ENCODE peak calls at places on chromosomes 16 and 17, in nine cellular contexts. N is PC-9; W is IMR-90; S is fibroblast of the aortic adventitia; L is gastrocnemius medialis; Q is epithelial cell of esophagus; J is neuronal stem cell; H is naive thymus-derived CD4-positive, alpha-beta T cell; F is tibial nerve. U is an unnamed sample.
A peak's percentile ranks its signal among the peaks of the same experiment; 100 is the strongest.

GRCh38 chr17:81082177-81083073 is 47.5 kb downstream of the BAIAP2 start:
- DNase-seq in N (no peak), W (no peak), S (no peak), L (no peak), Q (peak; percentile 59), J (no peak), H (no peak), F (no peak), U (peak; percentile 86)

GRCh38 chr17:65901394-65901793 is 290.5 kb downstream of the CEP112 start:
- DNase-seq in N (no peak), W (no peak), S (no peak), L (no peak), Q (no peak), J (no peak), H (no peak), F (no peak), U (no peak)

GRCh38 chr17:65025288-65025687 is 31.3 kb downstream of the GNA13 start:
- DNase-seq in N (no peak), W (no peak), S (no peak), L (no peak), Q (no peak), J (no peak), H (no peak), F (no peak), U (no peak)

GRCh38 chr17:41800601-41801373 is 11.0 kb downstream of the P3H4 start:
- DNase-seq in N (peak; percentile 92), W (no peak), S (peak; percentile 59), L (no peak), Q (peak; percentile 100), J (no peak), H (no peak), F (no peak), U (peak; percentile 78)

GRCh38 chr16:53132406-53132805 is 77.6 kb downstream of the CHD9 start:
- DNase-seq in N (no peak), W (no peak), S (peak; percentile 37), L (no peak), Q (no peak), J (no peak), H (no peak), F (no peak), U (no peak)

GRCh38 chr16:4674926-4675530 is 18.3 kb upstream of the NUDT16L1 start:
- DNase-seq in N (no peak), W (no peak), S (no peak), L (no peak), Q (peak; percentile 66), J (no peak), H (no peak), F (no peak), U (no peak)

GRCh38 chr17:44424828-44425463 is 35.5 kb upstream of the ITGA2B start:
- DNase-seq in N (no peak), W (no peak), S (no peak), L (no peak), Q (no peak), J (no peak), H (no peak), F (no peak), U (no peak)

GRCh38 chr16:66204761-66205160 is 161.7 kb upstream of the CDH5 start:
- DNase-seq in N (no peak), W (no peak), S (peak; percentile 84), L (no peak), Q (no peak), J (no peak), H (no peak), F (no peak), U (no peak)

GRCh38 chr16:30743690-30744089 is 4.5 kb upstream of the PHKG2 start:
- DNase-seq in N (no peak), W (no peak), S (no peak), L (no peak), Q (no peak), J (no peak), H (no peak), F (peak; percentile 48), U (no peak)

GRCh38 chr16:30738984-30739951 is 9.0 kb upstream of the PHKG2 start:
- DNase-seq in N (no peak), W (no peak), S (no peak), L (no peak), Q (no peak), J (no peak), H (no peak), F (no peak), U (no peak)

GRCh38 chr16:30737794-30738648 is 10.2 kb upstream of the PHKG2 start:
- DNase-seq in N (no peak), W (no peak), S (no peak), L (no peak), Q (no peak), J (no peak), H (no peak), F (no peak), U (no peak)

GRCh38 chr16:30741461-30741914 is 6.7 kb upstream of the PHKG2 start:
- DNase-seq in N (peak; percentile 95), W (peak; percentile 92), S (peak; percentile 83), L (no peak), Q (peak; percentile 100), J (no peak), H (no peak), F (no peak), U (peak; percentile 84)

DNA sequence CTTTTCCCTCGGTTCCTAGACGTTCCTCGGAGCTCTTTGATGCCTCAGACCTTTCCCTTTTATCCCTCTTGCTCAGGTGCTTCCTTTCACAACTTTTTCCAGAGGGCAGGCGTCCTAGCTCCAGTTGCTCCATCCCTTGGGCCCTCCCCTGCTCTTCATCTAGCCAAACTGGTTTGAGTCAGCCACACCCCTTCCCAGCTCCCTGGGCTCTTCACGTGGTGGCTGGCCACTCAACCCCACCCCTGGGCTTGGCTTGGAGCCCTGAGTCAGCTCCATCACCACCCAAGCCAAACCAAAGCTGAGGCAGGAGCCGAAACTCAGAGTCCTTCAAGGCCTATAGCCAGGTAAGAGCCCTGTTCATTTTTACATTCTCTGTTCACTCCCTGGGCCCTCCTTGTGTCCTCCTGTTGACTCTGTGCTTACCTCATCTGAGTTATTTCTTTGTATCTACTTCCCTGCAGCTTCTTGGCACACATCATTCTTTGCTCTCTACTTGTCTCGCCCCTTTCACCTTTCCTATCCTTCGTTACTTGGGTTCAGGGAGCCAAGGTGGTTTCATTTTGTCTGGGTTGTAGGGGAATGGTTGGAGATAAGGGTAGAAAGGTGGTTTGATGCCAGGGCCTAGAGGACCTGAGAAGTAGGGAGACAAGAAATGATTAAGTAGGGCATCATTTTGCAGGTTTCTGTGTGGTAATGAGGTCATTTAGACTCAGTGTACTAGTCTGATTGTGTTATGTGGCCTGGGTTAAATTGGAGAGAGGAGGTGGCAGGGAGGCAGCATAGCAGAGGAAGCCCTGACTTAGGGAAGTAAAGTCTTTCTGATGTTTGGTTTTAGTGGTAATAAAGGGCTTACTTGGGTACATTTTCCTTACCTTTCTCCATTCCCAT is 7.6 kb upstream of the PHKG2 start:
- DNase-seq in N (peak; percentile 98), W (peak; percentile 55), S (peak; percentile 93), L (peak; percentile 69), Q (peak; percentile 99), J (no peak), H (no peak), F (peak; percentile 88), U (peak; percentile 93)
- H3K4me3 ChIP-seq in N (peak overlapping the region; percentile 68), W (no peak overlapping the region), S (peak overlapping the region; percentile 3), L (no peak overlapping the region), Q (peak overlapping the region; percentile 82), J (no peak overlapping the region), H (no peak overlapping the region), F (no peak overlapping the region), U (peak overlapping the region; percentile 37)

DNA sequence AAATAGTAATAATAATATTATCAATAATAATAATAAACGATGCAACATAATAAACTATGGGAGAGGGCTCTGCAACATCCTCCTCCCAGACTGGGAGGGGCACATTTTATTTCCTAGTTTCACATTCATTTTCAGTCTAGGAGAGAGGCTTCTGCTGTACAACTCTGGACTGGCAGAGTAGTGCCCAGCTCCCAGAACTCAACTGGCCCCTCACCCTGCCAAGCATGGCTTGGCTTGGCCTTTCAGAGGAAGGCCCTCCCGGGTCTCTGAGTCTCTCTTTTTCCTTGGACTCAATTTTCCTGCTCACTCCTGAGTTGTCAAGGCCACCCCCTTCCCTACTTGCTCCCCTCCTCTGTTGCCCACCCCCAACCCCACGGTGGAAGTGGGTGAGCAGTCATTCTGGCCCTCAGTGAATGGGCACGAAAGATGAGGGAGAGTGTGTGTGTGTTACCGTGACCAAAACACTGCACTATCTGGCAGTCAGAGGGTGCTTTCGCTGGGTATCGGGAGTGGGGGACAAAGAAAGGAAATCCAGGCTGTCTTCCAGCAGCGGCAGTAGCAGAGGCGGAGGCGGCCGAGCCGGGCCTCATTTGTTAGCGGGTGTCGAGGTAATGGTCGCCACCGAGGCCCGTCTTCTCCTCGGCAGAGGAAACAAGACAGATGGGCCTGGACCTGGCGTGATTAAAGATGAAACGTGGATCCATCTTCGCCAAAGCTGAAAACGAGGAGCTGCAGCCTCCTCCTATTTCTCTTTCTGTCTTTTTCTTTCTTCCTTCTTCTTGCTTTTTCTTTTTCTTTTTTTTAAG is 2.3 kb downstream of the HOXB4 start:
- DNase-seq in N (no peak), W (peak; percentile 67), S (peak; percentile 70), L (no peak), Q (no peak), J (no peak), H (no peak), F (no peak), U (no peak)
- H3K4me3 ChIP-seq in N (no peak overlapping the region), W (peak overlapping the region; percentile 40), S (peak overlapping the region; percentile 56), L (no peak overlapping the region), Q (no peak overlapping the region), J (no peak overlapping the region), H (no peak overlapping the region), F (peak overlapping the region; percentile 53), U (peak overlapping the region; percentile 59)

DNA sequence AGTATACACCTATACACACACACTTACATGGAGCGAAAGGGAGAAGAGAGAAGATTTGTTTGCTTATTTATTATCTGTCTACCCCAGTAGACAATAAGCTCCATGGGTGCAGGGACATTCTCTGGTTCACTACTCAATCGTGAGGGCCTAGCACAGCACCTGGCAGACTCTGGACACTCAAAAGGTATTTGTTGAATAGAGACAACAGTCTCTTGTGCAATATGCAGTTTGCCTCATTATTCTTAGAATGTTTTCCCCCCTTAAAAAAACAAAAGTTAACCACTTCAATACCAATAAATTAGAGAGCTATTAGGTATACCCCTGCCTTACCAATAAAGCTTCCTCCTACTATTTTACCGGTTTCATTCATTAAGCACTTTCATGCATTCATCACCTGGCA is 2.0 kb downstream of the AKAP10 start:
- DNase-seq in N (no peak), W (no peak), S (no peak), L (no peak), Q (no peak), J (no peak), H (no peak), F (no peak), U (no peak)
- H3K4me3 ChIP-seq in N (peak overlapping the region; percentile 13), W (no peak overlapping the region), S (no peak overlapping the region), L (no peak overlapping the region), Q (no peak overlapping the region), J (no peak overlapping the region), H (no peak overlapping the region), F (no peak overlapping the region), U (no peak overlapping the region)

GRCh38 chr16:28131743-28132393 is 68.4 kb upstream of the GSG1L start:
- DNase-seq in N (no peak), W (no peak), S (no peak), L (no peak), Q (no peak), J (no peak), H (no peak), F (no peak), U (no peak)

GRCh38 chr16:28140788-28141618 is 70.8 kb downstream of the XPO6 start:
- DNase-seq in N (peak; percentile 10), W (no peak), S (no peak), L (peak; percentile 21), Q (peak; percentile 56), J (no peak), H (peak; percentile 15), F (no peak), U (no peak)

GRCh38 chr16:28139530-28139929 is 72.2 kb downstream of the XPO6 start:
- DNase-seq in N (no peak), W (no peak), S (no peak), L (no peak), Q (no peak), J (no peak), H (no peak), F (no peak), U (no peak)

GRCh38 chr16:28133666-28134065 is 70.2 kb upstream of the GSG1L start:
- DNase-seq in N (no peak), W (no peak), S (no peak), L (no peak), Q (no peak), J (no peak), H (no peak), F (no peak), U (no peak)

DNA sequence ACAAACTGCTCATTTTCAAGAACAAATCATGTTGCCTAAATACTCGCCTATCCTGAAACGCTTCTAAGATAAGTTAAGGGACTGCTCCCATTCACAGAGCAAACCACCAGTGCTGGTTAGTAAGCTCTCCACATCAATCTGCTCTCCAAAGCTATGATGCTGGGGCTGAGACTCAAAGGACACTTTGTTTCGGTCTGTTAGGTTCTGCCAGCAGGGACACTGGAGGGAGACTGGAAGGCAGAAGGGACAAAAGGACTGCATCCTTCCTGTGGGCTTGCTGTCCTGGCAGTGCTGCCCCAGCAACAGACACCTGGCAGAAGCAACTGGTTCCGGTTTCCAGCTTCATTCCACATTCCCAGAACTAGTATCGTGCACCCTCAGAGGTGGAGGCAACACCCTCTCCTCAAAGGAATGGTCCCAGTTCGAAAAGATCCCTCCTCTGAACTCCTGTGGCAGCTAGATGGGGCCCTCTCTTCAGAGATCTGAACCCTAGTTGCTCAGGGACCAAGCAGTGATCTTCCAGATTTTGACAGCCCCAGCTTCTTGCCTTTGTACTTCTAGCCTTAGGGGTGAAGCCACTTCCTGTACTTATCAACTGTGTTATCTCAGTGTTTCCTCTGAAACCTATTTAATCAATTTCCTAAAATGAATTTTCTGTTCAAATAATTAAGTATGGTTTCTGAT is 73.4 kb upstream of the GSG1L start:
- DNase-seq in N (no peak), W (no peak), S (peak; percentile 15), L (no peak), Q (no peak), J (no peak), H (no peak), F (no peak), U (no peak)
- H3K4me3 ChIP-seq in N (no peak overlapping the region), W (no peak overlapping the region), S (no peak overlapping the region), L (no peak overlapping the region), Q (no peak overlapping the region), J (no peak overlapping the region), H (no peak overlapping the region), F (no peak overlapping the region), U (no peak overlapping the region)